ENCODE peak calls at places on chromosome 14, in seven cellular contexts. One of them, this sample, is unnamed.

GRCh38 chr14:94971750-94972149 is 185.6 kb downstream of the DICER1 start:
- DNase-seq in NCI-H1105 treated with DMSO at 0.1 percent for 48 hours: no peak
- DNase-seq in endothelial cell: no peak
- DNase-seq in KBM-7: no peak
- DNase-seq in myocyte: no peak
- DNase-seq in central memory CD4-positive, alpha-beta T cell: no peak
- DNase-seq in NCI-H1048: no peak
- DNase-seq in this sample: no peak

GRCh38 chr14:22572562-22573058 is 16.4 kb downstream of the DAD1 start:
- DNase-seq in central memory CD4-positive, alpha-beta T cell: no peak
- DNase-seq in NCI-H1105 treated with DMSO at 0.1 percent for 48 hours: no peak
- DNase-seq in myocyte: no peak
- DNase-seq in NCI-H1048: no peak
- DNase-seq in KBM-7: no peak
- DNase-seq in endothelial cell: no peak
- DNase-seq in this sample: no peak

GRCh38 chr14:76546426-76547221 is 170.7 kb downstream of the ESRRB start:
- DNase-seq in NCI-H1105 treated with DMSO at 0.1 percent for 48 hours: peak
- DNase-seq in central memory CD4-positive, alpha-beta T cell: no peak
- DNase-seq in KBM-7: peak
- DNase-seq in myocyte: peak
- DNase-seq in NCI-H1048: no peak
- DNase-seq in endothelial cell: peak
- DNase-seq in this sample: no peak

GRCh38 chr14:93536945-93537344 is 106.2 kb downstream of the UNC79 start:
- DNase-seq in central memory CD4-positive, alpha-beta T cell: no peak
- DNase-seq in myocyte: no peak
- DNase-seq in endothelial cell: peak
- DNase-seq in NCI-H1105 treated with DMSO at 0.1 percent for 48 hours: no peak
- DNase-seq in KBM-7: peak
- DNase-seq in NCI-H1048: no peak
- DNase-seq in this sample: no peak

GRCh38 chr14:72565200-72565599 is 328.7 kb downstream of the DPF3 start:
- DNase-seq in NCI-H1105 treated with DMSO at 0.1 percent for 48 hours: no peak
- DNase-seq in myocyte: peak
- DNase-seq in KBM-7: no peak
- DNase-seq in endothelial cell: no peak
- DNase-seq in central memory CD4-positive, alpha-beta T cell: no peak
- DNase-seq in NCI-H1048: no peak
- DNase-seq in this sample: no peak

GRCh38 chr14:44490966-44491365 is 16.1 kb downstream of the FSCB start:
- DNase-seq in KBM-7: no peak
- DNase-seq in NCI-H1105 treated with DMSO at 0.1 percent for 48 hours: no peak
- DNase-seq in myocyte: no peak
- DNase-seq in central memory CD4-positive, alpha-beta T cell: no peak
- DNase-seq in NCI-H1048: no peak
- DNase-seq in endothelial cell: no peak
- DNase-seq in this sample: no peak

GRCh38 chr14:105203057-105203494 is 22.0 kb upstream of the NUDT14 start:
- DNase-seq in central memory CD4-positive, alpha-beta T cell: peak
- DNase-seq in KBM-7: peak
- DNase-seq in NCI-H1048: no peak
- DNase-seq in endothelial cell: peak
- DNase-seq in myocyte: peak
- DNase-seq in NCI-H1105 treated with DMSO at 0.1 percent for 48 hours: peak
- DNase-seq in this sample: peak

GRCh38 chr14:103422981-103423600 is 37.9 kb downstream of the MARK3 start:
- DNase-seq in NCI-H1105 treated with DMSO at 0.1 percent for 48 hours: no peak
- DNase-seq in NCI-H1048: no peak
- DNase-seq in central memory CD4-positive, alpha-beta T cell: no peak
- DNase-seq in myocyte: peak
- DNase-seq in endothelial cell: no peak
- DNase-seq in KBM-7: no peak
- DNase-seq in this sample: no peak